ENCODE peak calls at places on chromosomes 5 and 9, in six cellular contexts. T is activated CD8-positive, alpha-beta T cell treated with anti-CD3 and anti-CD28 coated beads for 36 hours; E is NCI-H774; V is foreskin fibroblast; O is pancreas; H is ovary. U is an unnamed sample.

GRCh38 chr5:59007460-59008063 is 424.7 kb downstream of the RAB3C start:
- DNase-seq in E (no peak), H (no peak), V (no peak), O (no peak), T (no peak), U (peak; percentile 21)

GRCh38 chr5:146717951-146718350 is 160.6 kb downstream of the PPP2R2B start:
- DNase-seq in E (no peak), H (no peak), O (no peak), T (no peak), V (no peak), U (no peak)

GRCh38 chr5:14671414-14671813 is 6.9 kb downstream of the OTULIN start:
- DNase-seq in O (no peak), E (peak; percentile 11), T (no peak), H (no peak), V (no peak), U (no peak)

GRCh38 chr9:101376117-101376866 is 8.5 kb downstream of the BAAT start:
- DNase-seq in E (no peak), T (no peak), O (no peak), H (no peak), V (peak; percentile 11), U (no peak)

GRCh38 chr9:33223696-33224095 is 16.3 kb upstream of the SPINK4 start:
- DNase-seq in O (no peak), V (no peak), T (no peak), E (no peak), H (no peak), U (no peak)

GRCh38 chr9:93155716-93156474 is 21.8 kb upstream of the NINJ1 start:
- DNase-seq in O (no peak), E (no peak), H (no peak), V (no peak), T (no peak), U (no peak)

GRCh38 chr5:11617080-11617479 is 287.2 kb downstream of the CTNND2 start:
- DNase-seq in E (no peak), H (no peak), V (no peak), T (no peak), O (no peak), U (no peak)

GRCh38 chr5:160199410-160199911 is 29.8 kb upstream of the FABP6 start:
- DNase-seq in E (peak; percentile 48), O (peak; percentile 53), V (peak; percentile 34), T (peak; percentile 73), H (peak; percentile 87), U (peak; percentile 16)

GRCh38 chr5:139335811-139336210 is 5.8 kb upstream of the PAIP2 start:
- DNase-seq in O (no peak), E (no peak), V (no peak), H (no peak), T (peak; percentile 47), U (no peak)

GRCh38 chr5:134100283-134101011 is 14.0 kb upstream of the TCF7 start:
- DNase-seq in E (no peak), V (no peak), H (no peak), T (peak; percentile 94), O (no peak), U (no peak)

GRCh38 chr9:15416880-15417279 is 5.8 kb upstream of the SNAPC3 start:
- DNase-seq in T (peak; percentile 63), E (peak; percentile 10), V (no peak), H (no peak), O (peak; percentile 36), U (peak; percentile 49)

GRCh38 chr5:132265336-132266030 is 8.0 kb downstream of the PDLIM4 start:
- DNase-seq in V (peak; percentile 95), T (no peak), E (peak; percentile 6), O (no peak), H (peak; percentile 62), U (no peak)

GRCh38 chr9:106072421-106072820 is 378.1 kb downstream of the TMEM38B start:
- DNase-seq in V (no peak), E (no peak), O (no peak), H (no peak), T (no peak), U (peak; percentile 96)

GRCh38 chr5:34042302-34042701 is 711 bp downstream of the C1QTNF3 start:
- DNase-seq in V (no peak), E (no peak), O (peak; percentile 20), H (no peak), T (no peak), U (no peak)

GRCh38 chr9:125886365-125886764 is 139.2 kb downstream of the PBX3 start:
- DNase-seq in O (no peak), H (no peak), T (no peak), E (no peak), V (no peak), U (no peak)

GRCh38 chr5:35129921-35130485 is 82.3 kb upstream of the AGXT2 start:
- DNase-seq in H (no peak), O (peak; percentile 58), E (no peak), V (no peak), T (peak; percentile 72), U (peak; percentile 95)

GRCh38 chr9:132166599-132166998 is 4.7 kb downstream of the NTNG2 start:
- DNase-seq in H (no peak), T (peak; percentile 49), V (no peak), O (no peak), E (peak; percentile 13), U (no peak)